ENCODE peak calls at places on chromosomes 5 and 9, in six cellular contexts. B, W, A, Q, Y and N are unnamed samples.

GRCh38 chr5:53091304-53091703 is 18.3 kb downstream of the MOCS2 start:
- DNase-seq in Y (no peak), Q (no peak), W (no peak), B (no peak), A (no peak), N (no peak)

GRCh38 chr5:154176191-154176590 is 14.3 kb upstream of the GALNT10 start:
- DNase-seq in B (no peak), A (no peak), Y (no peak), Q (no peak), W (no peak), N (no peak)

GRCh38 chr5:76926329-76927105 is 26.3 kb upstream of the CRHBP start:
- DNase-seq in A (no peak), Q (no peak), W (no peak), B (no peak), Y (no peak), N (no peak)

GRCh38 chr9:115086461-115086860 is 31.5 kb downstream of the TNC start:
- DNase-seq in A (no peak), Y (no peak), B (no peak), Q (no peak), W (no peak), N (no peak)

GRCh38 chr5:530556-530955 is 6.3 kb upstream of the SLC9A3 start:
- DNase-seq in Y (no peak), W (no peak), A (no peak), B (no peak), Q (no peak), N (no peak)

GRCh38 chr9:122374885-122375420 is 4.1 kb downstream of the PTGS1 start:
- DNase-seq in W (no peak), Y (no peak), B (peak), A (peak), Q (no peak), N (no peak)

GRCh38 chr9:85742630-85742928 is 825 bp upstream of the AGTPBP1 start:
- DNase-seq in Q (no peak), W (no peak), Y (no peak), A (no peak), B (no peak), N (peak)

GRCh38 chr5:164289526-164289925 is 784.1 kb downstream of the MAT2B start:
- DNase-seq in Q (no peak), W (no peak), Y (no peak), A (no peak), B (no peak), N (no peak)

GRCh38 chr5:135308752-135309151 is 90.3 kb downstream of the MACROH2A1 start:
- DNase-seq in W (no peak), Y (no peak), B (no peak), Q (peak), A (no peak), N (no peak)

GRCh38 chr9:81562221-81563019 is 126.9 kb downstream of the TLE1 start:
- DNase-seq in Y (no peak), W (no peak), Q (peak), A (no peak), B (no peak), N (no peak)

GRCh38 chr9:98678244-98678842 is 30.4 kb downstream of the GABBR2 start:
- DNase-seq in W (peak), Q (no peak), B (no peak), A (no peak), Y (no peak), N (no peak)

GRCh38 chr9:116223926-116224325 is 70.3 kb downstream of the PAPPA start:
- DNase-seq in Y (no peak), A (no peak), Q (no peak), W (no peak), B (no peak), N (no peak)

GRCh38 chr5:137504916-137505315 is 5.8 kb upstream of the SPOCK1 start:
- DNase-seq in W (no peak), Y (no peak), Q (no peak), A (no peak), B (no peak), N (no peak)

GRCh38 chr5:3600106-3600997 is 4.7 kb downstream of the IRX1 start:
- DNase-seq in B (peak), Q (no peak), A (no peak), Y (no peak), W (no peak), N (no peak)

GRCh38 chr9:104836767-104837166 is 72.8 kb downstream of the NIPSNAP3B start:
- DNase-seq in Y (no peak), W (no peak), B (no peak), Q (no peak), A (no peak), N (no peak)

GRCh38 chr5:134005415-134006118 is 792 bp upstream of the VDAC1 start:
- DNase-seq in A (peak), Y (no peak), W (no peak), B (peak), Q (no peak), N (no peak)

GRCh38 chr9:14256588-14256987 is 57.4 kb downstream of the NFIB start:
- DNase-seq in A (no peak), Y (no peak), Q (no peak), W (no peak), B (no peak), N (no peak)

GRCh38 chr5:80796861-80797260 is 142.1 kb upstream of the DHFR start:
- DNase-seq in Y (no peak), B (no peak), Q (no peak), A (no peak), W (no peak), N (no peak)

GRCh38 chr9:38621434-38622082 is 1.2 kb upstream of the ANKRD18A start:
- DNase-seq in B (peak), Y (no peak), A (no peak), W (no peak), Q (peak), N (peak)

GRCh38 chr9:32589083-32589713 is 16.2 kb upstream of the NDUFB6 start:
- DNase-seq in A (no peak), W (no peak), B (peak), Q (peak), Y (no peak), N (no peak)

GRCh38 chr5:172453986-172454354 is 355 bp downstream of the SH3PXD2B start:
- DNase-seq in Q (no peak), Y (no peak), B (peak), A (peak), W (no peak), N (no peak)

GRCh38 chr9:134870311-134870694 is 10.3 kb upstream of the FCN2 start:
- DNase-seq in Q (no peak), Y (no peak), W (no peak), A (no peak), B (no peak), N (no peak)

GRCh38 chr9:138048184-138048583 is 170.6 kb downstream of the CACNA1B start:
- DNase-seq in Q (no peak), A (no peak), B (peak), Y (no peak), W (no peak), N (peak)

GRCh38 chr5:89260254-89260653 is 377.3 kb upstream of the MEF2C start:
- DNase-seq in B (no peak), Y (no peak), A (no peak), Q (no peak), W (no peak), N (no peak)

GRCh38 chr5:53035868-53036381 is 46.8 kb downstream of the ITGA2 start:
- DNase-seq in Y (no peak), Q (no peak), A (peak), W (no peak), B (no peak), N (no peak)

GRCh38 chr9:133638711-133639110 is 2.5 kb downstream of the DBH start:
- DNase-seq in A (no peak), W (no peak), Y (no peak), B (no peak), Q (no peak), N (no peak)

GRCh38 chr9:16341176-16341575 is 529.3 kb downstream of the BNC2 start:
- DNase-seq in A (no peak), Y (no peak), Q (no peak), W (no peak), B (no peak), N (no peak)

GRCh38 chr5:77960863-77961396 is 184.8 kb upstream of the TBCA start:
- DNase-seq in B (no peak), Q (no peak), W (no peak), Y (no peak), A (no peak), N (no peak)

GRCh38 chr9:93586290-93587057 is 10.1 kb downstream of the PHF2 start:
- DNase-seq in W (no peak), Y (no peak), Q (no peak), A (no peak), B (no peak), N (no peak)

GRCh38 chr5:66603881-66604280 is 7.7 kb downstream of the MAST4 start:
- DNase-seq in W (no peak), Q (no peak), B (no peak), A (no peak), Y (no peak), N (no peak)

GRCh38 chr5:111584651-111585050 is 72.3 kb upstream of the STARD4 start:
- DNase-seq in Q (no peak), W (no peak), Y (no peak), B (no peak), A (no peak), N (no peak)

GRCh38 chr5:138241688-138242547 is 28.8 kb upstream of the CDC23 start:
- DNase-seq in Y (no peak), W (no peak), A (peak), B (peak), Q (peak), N (peak)

DNA sequence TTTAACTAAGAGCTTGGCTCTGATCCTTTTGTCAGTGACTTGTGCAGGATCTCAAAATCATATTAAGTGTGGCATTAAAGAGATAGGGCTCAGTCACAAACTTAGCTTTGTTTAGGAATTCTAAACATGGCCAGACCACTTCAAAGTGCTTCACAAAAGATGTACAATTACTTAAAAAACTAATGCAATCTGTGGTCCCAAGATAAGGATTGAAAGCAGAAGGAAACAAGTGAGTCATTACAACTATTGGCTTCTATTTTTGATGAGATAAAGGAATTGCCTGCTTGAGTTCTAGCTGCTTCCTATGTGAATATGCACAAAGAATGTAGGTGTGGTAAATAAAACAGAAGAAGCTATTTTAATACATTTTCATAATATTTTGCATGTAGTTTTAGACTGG is 44.9 kb upstream of the SLC12A2 start:
- DNase-seq in A (peak), W (no peak), B (no peak), Y (no peak), Q (peak), N (no peak)
- TF ChIP-seq GABPA in A (no peak), W (no peak), B (peak), Y (no peak), Q (no peak), N (no peak)

GRCh38 chr5:82332889-82333619 is 54.9 kb upstream of the RPS23 start:
- DNase-seq in A (no peak), B (no peak), W (no peak), Y (no peak), Q (no peak), N (no peak)

GRCh38 chr5:82330921-82331320 is 52.8 kb upstream of the RPS23 start:
- DNase-seq in Q (no peak), Y (no peak), W (no peak), B (no peak), A (no peak), N (no peak)

GRCh38 chr5:82330506-82330905 is 52.4 kb upstream of the RPS23 start:
- DNase-seq in Y (no peak), B (no peak), Q (no peak), A (no peak), W (no peak), N (no peak)

GRCh38 chr5:82331557-82331956 is 53.4 kb upstream of the RPS23 start:
- DNase-seq in A (no peak), W (no peak), Y (no peak), B (peak), Q (no peak), N (no peak)

DNA sequence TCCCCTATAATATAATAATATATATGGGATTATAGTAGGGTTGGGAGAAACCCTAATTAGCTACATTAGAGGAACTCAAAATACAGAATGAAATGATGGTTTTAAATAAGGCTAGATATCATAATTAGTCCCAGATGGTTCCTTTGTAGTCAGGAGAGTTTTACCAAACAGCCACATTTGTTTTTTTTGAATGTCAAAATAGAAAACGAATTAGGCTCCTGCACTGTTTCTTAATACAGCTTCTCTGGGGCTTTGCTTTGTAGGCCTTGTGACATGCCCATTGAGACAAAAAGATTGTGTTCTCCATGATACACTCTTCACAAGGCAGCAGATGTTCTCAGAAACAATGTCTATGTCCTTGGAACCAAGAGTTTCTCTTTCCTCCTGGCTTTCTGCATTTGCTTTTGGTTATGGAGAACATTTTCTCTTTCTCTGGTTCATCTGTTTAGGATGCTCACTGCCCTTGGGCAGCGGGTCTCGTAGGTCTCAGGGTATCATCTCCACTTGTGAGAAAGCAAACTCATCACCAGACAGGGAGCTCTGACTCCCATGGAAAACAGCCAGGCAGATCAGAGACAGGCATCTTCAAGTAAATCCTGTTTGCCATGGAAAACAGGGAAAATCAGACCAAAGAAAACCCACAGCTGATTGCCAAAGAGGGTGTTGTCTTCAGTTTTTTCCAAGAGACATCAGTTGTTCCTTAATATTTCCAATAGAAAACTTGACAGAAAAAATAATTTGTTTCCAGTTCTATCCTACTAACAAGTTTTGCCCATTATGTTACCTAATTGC is 54.1 kb upstream of the RPS23 start:
- DNase-seq in A (no peak), W (no peak), Y (no peak), B (no peak), Q (no peak), N (no peak)
- H3K27ac ChIP-seq in A (no peak), W (no peak), Y (no peak), B (peak), Q (no peak), N (no peak)

GRCh38 chr5:127001621-127002296 is 28.6 kb downstream of the MARCHF3 start:
- DNase-seq in Y (no peak), A (no peak), Q (no peak), B (no peak), W (no peak), N (no peak)
- TF ChIP-seq GABPA in Y (no peak), A (no peak), Q (no peak), B (no peak), W (no peak), N (no peak)

DNA sequence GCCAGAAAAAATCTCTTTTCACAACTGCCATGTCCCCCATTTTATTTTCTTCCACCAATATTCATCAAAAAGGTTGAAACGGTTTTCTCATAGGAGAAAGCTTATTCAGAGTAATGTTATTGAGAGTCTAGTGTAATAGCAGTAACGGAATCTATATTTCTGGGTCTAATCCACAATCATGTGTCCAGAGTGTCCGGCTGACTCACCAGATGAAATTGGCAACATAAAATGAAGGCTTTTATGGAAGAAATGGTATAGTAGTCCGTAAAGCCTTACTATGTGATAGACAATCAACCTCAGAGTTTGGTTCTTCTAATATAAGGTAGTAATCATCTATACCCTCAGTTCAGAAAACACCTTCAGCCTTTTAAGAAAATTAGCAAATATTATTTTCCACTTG is 389.6 kb downstream of the NR2F1-AS1 start:
- DNase-seq in A (no peak), B (no peak), Q (no peak), Y (no peak), W (no peak), N (no peak)
- H3K27ac ChIP-seq in A (no peak), B (peak), Q (no peak), Y (no peak), W (no peak), N (no peak)

GRCh38 chr9:123739387-123739786 is 190.5 kb downstream of the DENND1A start:
- DNase-seq in W (no peak), Q (no peak), B (no peak), Y (no peak), A (no peak), N (no peak)
- TF ChIP-seq GABPA in W (no peak), Q (no peak), B (no peak), Y (peak), A (no peak), N (no peak)

GRCh38 chr5:124592891-124593290 is 153.5 kb downstream of the ZNF608 start:
- DNase-seq in A (no peak), W (no peak), B (no peak), Y (no peak), Q (no peak), N (no peak)
- H3K27ac ChIP-seq in A (no peak), W (no peak), B (no peak), Y (no peak), Q (no peak), N (no peak)

GRCh38 chr5:17239953-17240352 is 22.5 kb downstream of the BASP1 start:
- DNase-seq in A (no peak), W (no peak), Q (no peak), Y (no peak), B (no peak), N (no peak)
- TF ChIP-seq GABPA in A (no peak), W (no peak), Q (no peak), Y (no peak), B (no peak), N (no peak)